ENCODE peak calls at places on chromosomes 12 and 14, in seven cellular contexts. One of them, this sample, is unnamed.

GRCh38 chr12:132444283-132444682 is 45.7 kb upstream of the FBRSL1 start:
- DNase-seq in GM12878: no peak
- DNase-seq in tibial artery: no peak
- DNase-seq in fibroblast of lung: no peak
- DNase-seq in left lung: peak
- DNase-seq in endothelial cell of umbilical vein: no peak
- DNase-seq in HCT116: no peak
- DNase-seq in this sample: no peak

GRCh38 chr14:104935026-104935650 is 10.5 kb downstream of the PLD4 start:
- DNase-seq in GM12878: no peak
- DNase-seq in fibroblast of lung: no peak
- DNase-seq in endothelial cell of umbilical vein: no peak
- DNase-seq in tibial artery: peak
- DNase-seq in left lung: no peak
- DNase-seq in HCT116: no peak
- DNase-seq in this sample: no peak

GRCh38 chr12:109393437-109394345 is 46.0 kb downstream of the MYO1H start:
- DNase-seq in tibial artery: no peak
- DNase-seq in HCT116: peak
- DNase-seq in fibroblast of lung: peak
- DNase-seq in left lung: no peak
- DNase-seq in endothelial cell of umbilical vein: peak
- DNase-seq in GM12878: no peak
- DNase-seq in this sample: no peak

GRCh38 chr12:1022032-1022970 is 31.3 kb downstream of the ERC1 start:
- DNase-seq in tibial artery: no peak
- DNase-seq in left lung: no peak
- DNase-seq in endothelial cell of umbilical vein: no peak
- DNase-seq in GM12878: no peak
- DNase-seq in HCT116: no peak
- DNase-seq in fibroblast of lung: no peak
- DNase-seq in this sample: no peak

GRCh38 chr12:12508612-12509011 is 54.1 kb downstream of the DUSP16 start:
- DNase-seq in fibroblast of lung: no peak
- DNase-seq in GM12878: no peak
- DNase-seq in left lung: no peak
- DNase-seq in tibial artery: no peak
- DNase-seq in endothelial cell of umbilical vein: no peak
- DNase-seq in HCT116: no peak
- DNase-seq in this sample: no peak

GRCh38 chr12:52740591-52740990 is 36.6 kb downstream of the KRT76 start:
- DNase-seq in endothelial cell of umbilical vein: no peak
- DNase-seq in GM12878: no peak
- DNase-seq in fibroblast of lung: no peak
- DNase-seq in left lung: no peak
- DNase-seq in HCT116: no peak
- DNase-seq in tibial artery: no peak
- DNase-seq in this sample: no peak

GRCh38 chr12:54879132-54879531 is 24.8 kb downstream of the MUCL1 start:
- DNase-seq in GM12878: no peak
- DNase-seq in HCT116: no peak
- DNase-seq in tibial artery: no peak
- DNase-seq in endothelial cell of umbilical vein: no peak
- DNase-seq in left lung: no peak
- DNase-seq in fibroblast of lung: no peak
- DNase-seq in this sample: no peak

GRCh38 chr12:89384750-89385273 is 32.5 kb upstream of the DUSP6 start:
- DNase-seq in tibial artery: no peak
- DNase-seq in endothelial cell of umbilical vein: no peak
- DNase-seq in HCT116: no peak
- DNase-seq in GM12878: no peak
- DNase-seq in left lung: no peak
- DNase-seq in fibroblast of lung: no peak
- DNase-seq in this sample: no peak

GRCh38 chr14:51507556-51508511 is 143.9 kb upstream of the FRMD6 start:
- DNase-seq in fibroblast of lung: peak
- DNase-seq in left lung: peak
- DNase-seq in GM12878: no peak
- DNase-seq in endothelial cell of umbilical vein: peak
- DNase-seq in HCT116: no peak
- DNase-seq in tibial artery: peak
- DNase-seq in this sample: peak

GRCh38 chr12:42568952-42569916 is 20.3 kb downstream of the PRICKLE1 start:
- DNase-seq in tibial artery: no peak
- DNase-seq in fibroblast of lung: peak
- DNase-seq in endothelial cell of umbilical vein: peak
- DNase-seq in left lung: no peak
- DNase-seq in GM12878: peak
- DNase-seq in HCT116: peak
- DNase-seq in this sample: no peak

DNA sequence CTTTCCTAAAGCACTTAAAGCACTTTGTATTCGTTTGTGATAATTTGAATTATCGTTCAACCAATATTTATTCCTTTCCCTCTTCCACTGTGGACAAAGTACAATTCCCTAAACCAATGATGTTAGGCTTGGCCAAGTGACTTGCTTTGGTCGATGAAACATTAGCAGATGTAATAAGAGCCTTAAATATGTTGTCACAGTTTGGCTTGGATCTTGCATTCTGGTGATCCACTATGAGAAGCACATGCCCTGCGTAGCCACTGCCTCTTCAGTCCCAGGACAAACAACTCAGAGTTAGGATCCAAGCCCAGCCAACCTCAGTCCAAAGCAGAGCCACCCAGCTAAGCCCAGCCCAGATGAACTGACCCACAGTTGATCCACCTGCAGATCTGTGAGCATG is 8.4 kb upstream of the C12orf75 start:
- DNase-seq in HCT116: no peak
- DNase-seq in endothelial cell of umbilical vein: no peak
- DNase-seq in left lung: no peak
- DNase-seq in fibroblast of lung: no peak
- DNase-seq in GM12878: no peak
- DNase-seq in tibial artery: peak
- DNase-seq in this sample: no peak
- H3K27ac ChIP-seq in HCT116: no peak
- H3K27ac ChIP-seq in endothelial cell of umbilical vein: no peak
- H3K27ac ChIP-seq in left lung: no peak
- H3K27ac ChIP-seq in fibroblast of lung: no peak
- H3K27ac ChIP-seq in GM12878: no peak
- H3K27ac ChIP-seq in tibial artery: no peak
- H3K27ac ChIP-seq in this sample: no peak

GRCh38 chr14:73785336-73785833 is 66.2 kb upstream of the PTGR2 start:
- DNase-seq in GM12878: no peak
- DNase-seq in HCT116: no peak
- DNase-seq in fibroblast of lung: peak
- DNase-seq in left lung: no peak
- DNase-seq in tibial artery: no peak
- DNase-seq in endothelial cell of umbilical vein: peak
- DNase-seq in this sample: no peak
- H3K27ac ChIP-seq in GM12878: peak
- H3K27ac ChIP-seq in HCT116: peak
- H3K27ac ChIP-seq in fibroblast of lung: peak
- H3K27ac ChIP-seq in left lung: peak
- H3K27ac ChIP-seq in tibial artery: peak
- H3K27ac ChIP-seq in endothelial cell of umbilical vein: peak
- H3K27ac ChIP-seq in this sample: peak

GRCh38 chr12:67927231-67927630 is 62.0 kb upstream of the IFNG-AS1 start:
- DNase-seq in fibroblast of lung: no peak
- DNase-seq in tibial artery: no peak
- DNase-seq in endothelial cell of umbilical vein: no peak
- DNase-seq in GM12878: no peak
- DNase-seq in left lung: no peak
- DNase-seq in HCT116: no peak
- DNase-seq in this sample: no peak
- H3K27ac ChIP-seq in fibroblast of lung: no peak
- H3K27ac ChIP-seq in tibial artery: no peak
- H3K27ac ChIP-seq in endothelial cell of umbilical vein: no peak
- H3K27ac ChIP-seq in GM12878: no peak
- H3K27ac ChIP-seq in left lung: no peak
- H3K27ac ChIP-seq in HCT116: no peak
- H3K27ac ChIP-seq in this sample: no peak

DNA sequence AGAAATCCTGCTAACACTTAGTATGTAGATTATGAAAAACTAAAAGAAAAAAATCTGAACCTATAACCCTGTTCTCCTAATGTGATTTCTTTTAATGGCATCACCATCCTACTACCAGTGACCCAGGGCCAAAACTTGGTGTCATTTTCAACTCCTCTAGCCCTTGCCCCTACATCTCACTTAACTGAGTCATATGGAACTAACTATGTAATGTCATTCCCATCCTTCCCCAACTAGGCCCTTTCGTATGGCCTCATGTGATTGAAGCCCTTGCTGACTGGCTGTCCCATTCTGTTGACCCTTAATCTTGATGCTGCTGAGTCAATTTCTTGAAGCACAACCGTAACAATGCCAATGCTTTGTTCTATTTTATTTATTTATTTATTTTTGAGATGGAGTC is 7.6 kb downstream of the DMAC2L start:
- DNase-seq in fibroblast of lung: no peak
- DNase-seq in tibial artery: no peak
- DNase-seq in endothelial cell of umbilical vein: no peak
- DNase-seq in left lung: no peak
- DNase-seq in HCT116: no peak
- DNase-seq in GM12878: no peak
- DNase-seq in this sample: no peak
- H3K27ac ChIP-seq in fibroblast of lung: peak
- H3K27ac ChIP-seq in tibial artery: no peak
- H3K27ac ChIP-seq in endothelial cell of umbilical vein: no peak
- H3K27ac ChIP-seq in left lung: no peak
- H3K27ac ChIP-seq in HCT116: no peak
- H3K27ac ChIP-seq in GM12878: peak
- H3K27ac ChIP-seq in this sample: no peak

GRCh38 chr12:49843871-49844437 is 1.0 kb upstream of the BCDIN3D start:
- DNase-seq in GM12878: no peak
- DNase-seq in HCT116: no peak
- DNase-seq in left lung: no peak
- DNase-seq in fibroblast of lung: no peak
- DNase-seq in tibial artery: no peak
- DNase-seq in endothelial cell of umbilical vein: no peak
- DNase-seq in this sample: no peak
- H3K27ac ChIP-seq in GM12878: no peak
- H3K27ac ChIP-seq in HCT116: peak
- H3K27ac ChIP-seq in left lung: peak
- H3K27ac ChIP-seq in fibroblast of lung: no peak
- H3K27ac ChIP-seq in tibial artery: no peak
- H3K27ac ChIP-seq in endothelial cell of umbilical vein: no peak
- H3K27ac ChIP-seq in this sample: no peak

GRCh38 chr14:95727084-95727700 is 13.3 kb upstream of the TCL1A start:
- DNase-seq in tibial artery: no peak
- DNase-seq in fibroblast of lung: no peak
- DNase-seq in HCT116: no peak
- DNase-seq in endothelial cell of umbilical vein: no peak
- DNase-seq in GM12878: no peak
- DNase-seq in left lung: no peak
- DNase-seq in this sample: no peak

GRCh38 chr14:95722525-95723190 is 8.7 kb upstream of the TCL1A start:
- DNase-seq in fibroblast of lung: no peak
- DNase-seq in endothelial cell of umbilical vein: no peak
- DNase-seq in tibial artery: no peak
- DNase-seq in HCT116: no peak
- DNase-seq in GM12878: no peak
- DNase-seq in left lung: no peak
- DNase-seq in this sample: no peak

GRCh38 chr14:95730126-95730525 is 16.2 kb upstream of the TCL1A start:
- DNase-seq in fibroblast of lung: no peak
- DNase-seq in GM12878: no peak
- DNase-seq in endothelial cell of umbilical vein: no peak
- DNase-seq in left lung: no peak
- DNase-seq in HCT116: no peak
- DNase-seq in tibial artery: no peak
- DNase-seq in this sample: no peak

DNA sequence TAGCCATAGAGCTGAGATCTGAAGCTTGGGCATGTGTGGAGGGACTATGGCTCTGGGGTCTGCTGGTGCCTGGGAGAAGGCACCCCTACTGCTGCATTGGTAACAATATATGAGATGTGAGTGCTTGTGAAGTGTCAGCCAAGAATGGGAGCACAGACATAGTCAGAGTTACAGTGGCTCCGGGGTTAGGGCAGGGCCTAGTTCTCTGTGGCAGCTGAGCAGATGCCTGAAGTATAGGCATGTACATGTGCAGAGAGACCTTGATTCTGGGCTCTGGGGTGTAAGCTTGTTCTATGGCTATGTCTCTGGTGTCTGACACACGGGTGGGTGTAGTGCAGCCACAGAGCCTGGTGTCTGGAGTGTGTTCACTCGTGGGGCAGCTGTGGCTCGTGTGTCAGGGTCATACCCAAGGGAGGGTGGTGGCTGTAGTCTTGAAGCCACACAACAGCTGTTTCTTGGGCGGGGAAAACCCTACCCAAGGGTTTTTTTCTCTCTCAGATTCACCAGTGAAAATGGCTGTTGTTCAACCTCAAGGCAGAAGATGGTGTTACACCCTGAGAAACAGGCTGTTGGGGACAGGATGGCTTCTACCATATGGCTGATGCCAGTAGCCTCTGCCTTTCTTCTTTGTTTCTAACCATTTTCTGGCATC is 11.9 kb upstream of the TCL1A start:
- DNase-seq in GM12878: peak
- DNase-seq in fibroblast of lung: no peak
- DNase-seq in left lung: no peak
- DNase-seq in endothelial cell of umbilical vein: no peak
- DNase-seq in HCT116: no peak
- DNase-seq in tibial artery: no peak
- DNase-seq in this sample: no peak
- H3K27ac ChIP-seq in GM12878: peak
- H3K27ac ChIP-seq in fibroblast of lung: no peak
- H3K27ac ChIP-seq in left lung: no peak
- H3K27ac ChIP-seq in endothelial cell of umbilical vein: no peak
- H3K27ac ChIP-seq in HCT116: no peak
- H3K27ac ChIP-seq in tibial artery: no peak
- H3K27ac ChIP-seq in this sample: no peak

DNA sequence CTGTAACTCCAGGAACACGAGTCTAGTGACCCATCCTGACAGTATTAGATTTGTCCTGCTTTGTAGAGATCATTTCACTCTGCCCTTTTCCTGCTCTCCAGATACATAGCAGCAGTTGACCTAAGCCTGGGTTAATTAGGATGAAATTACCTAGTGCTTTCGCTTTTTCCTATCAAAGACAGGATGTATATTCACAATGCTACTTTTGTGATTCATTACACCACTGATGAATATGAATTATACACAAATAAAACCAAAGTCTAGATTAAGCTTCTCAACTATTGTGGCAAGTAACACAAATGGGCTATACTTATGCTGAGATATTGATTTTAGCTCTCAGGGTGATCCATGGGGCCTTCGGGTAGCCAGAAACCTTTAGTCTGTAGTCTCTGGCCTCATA is 17.9 kb downstream of the CERS5 start:
- DNase-seq in tibial artery: no peak
- DNase-seq in endothelial cell of umbilical vein: no peak
- DNase-seq in fibroblast of lung: no peak
- DNase-seq in HCT116: no peak
- DNase-seq in GM12878: no peak
- DNase-seq in left lung: no peak
- DNase-seq in this sample: no peak
- H3K27ac ChIP-seq in tibial artery: no peak
- H3K27ac ChIP-seq in endothelial cell of umbilical vein: no peak
- H3K27ac ChIP-seq in fibroblast of lung: no peak
- H3K27ac ChIP-seq in HCT116: no peak
- H3K27ac ChIP-seq in GM12878: no peak
- H3K27ac ChIP-seq in left lung: no peak
- H3K27ac ChIP-seq in this sample: no peak